ENCODE peak calls at places on chromosome 10, in five cellular contexts. I is fibroblast of villous mesenchyme, O is astrocyte of the spinal cord, K is foreskin fibroblast, P is AG04450. Y is an unnamed sample.

GRCh38 chr10:100669616-100670015 is 75.8 kb upstream of the PAX2 start:
- DNase-seq in P (no peak), O (no peak), K (no peak), I (no peak), Y (no peak)

GRCh38 chr10:100683004-100683403 is 62.4 kb upstream of the PAX2 start:
- DNase-seq in K (no peak), I (no peak), P (no peak), O (no peak), Y (no peak)

GRCh38 chr10:63323930-63324854 is 141.6 kb downstream of the JMJD1C start:
- DNase-seq in P (no peak), K (no peak), O (no peak), I (no peak), Y (no peak)

GRCh38 chr10:128751284-128751683 is 625.1 kb upstream of the MKI67 start:
- DNase-seq in P (no peak), O (no peak), K (no peak), I (no peak), Y (no peak)

GRCh38 chr10:17735166-17735941 is 16.6 kb upstream of the TMEM236 start:
- DNase-seq in P (no peak), O (no peak), I (no peak), K (no peak), Y (no peak)

GRCh38 chr10:49008505-49009202 is 69.0 kb upstream of the LRRC18 start:
- DNase-seq in O (no peak), K (no peak), I (peak; percentile 12), P (no peak), Y (no peak)

GRCh38 chr10:44759122-44759521 is 152.0 kb upstream of the TMEM72 start:
- DNase-seq in O (no peak), K (no peak), I (no peak), P (no peak), Y (no peak)

GRCh38 chr10:3785251-3785848 is 341 bp upstream of the KLF6 start:
- DNase-seq in O (peak; percentile 99), K (peak; percentile 98), P (peak; percentile 95), I (peak; percentile 98), Y (peak; percentile 96)

GRCh38 chr10:63414481-63415260 is 51.1 kb downstream of the JMJD1C start:
- DNase-seq in P (peak; percentile 43), I (peak; percentile 25), O (peak; percentile 47), K (peak; percentile 51), Y (peak; percentile 29)

GRCh38 chr10:112804036-112804435 is 146.0 kb upstream of the TCF7L2 start:
- DNase-seq in O (no peak), I (no peak), K (no peak), P (no peak), Y (no peak)

GRCh38 chr10:28082885-28083284 is 84.0 kb upstream of the ODAD2 start:
- DNase-seq in I (no peak), P (no peak), K (no peak), O (no peak), Y (no peak)

GRCh38 chr10:3656214-3656613 is 128.8 kb downstream of the KLF6 start:
- DNase-seq in P (no peak), K (no peak), I (no peak), O (no peak), Y (no peak)

GRCh38 chr10:6348091-6348862 is 145.5 kb downstream of the PFKFB3 start:
- DNase-seq in I (peak; percentile 17), O (peak; percentile 33), P (no peak), K (peak; percentile 16), Y (peak; percentile 74)

GRCh38 chr10:69303632-69304035 is 25.3 kb downstream of the HK1 start:
- DNase-seq in I (no peak), O (no peak), K (peak; percentile 39), P (no peak), Y (no peak)

GRCh38 chr10:24115403-24115802 is 93.5 kb upstream of the KIAA1217 start:
- DNase-seq in I (no peak), K (no peak), O (no peak), P (no peak), Y (no peak)

GRCh38 chr10:132443998-132444876 is 47.2 kb downstream of the PWWP2B start:
- DNase-seq in P (no peak), K (no peak), O (no peak), I (no peak), Y (no peak)

GRCh38 chr10:73234695-73235094 is 12.4 kb downstream of the DNAJC9 start:
- DNase-seq in I (no peak), O (no peak), K (no peak), P (no peak), Y (no peak)

GRCh38 chr10:61970182-61971015 is 68.9 kb downstream of the ARID5B start:
- DNase-seq in O (peak; percentile 37), P (no peak), I (peak; percentile 63), K (no peak), Y (peak; percentile 52)

GRCh38 chr10:78527296-78527695 is 493.6 kb downstream of the RPS24 start:
- DNase-seq in P (no peak), K (no peak), O (no peak), I (no peak), Y (no peak)

GRCh38 chr10:70337201-70337651 is 45.2 kb downstream of the LRRC20 start:
- DNase-seq in O (peak; percentile 70), I (peak; percentile 36), K (peak; percentile 68), P (no peak), Y (peak; percentile 34)

GRCh38 chr10:24307696-24308476 is 98.9 kb downstream of the KIAA1217 start:
- DNase-seq in P (no peak), O (no peak), K (no peak), I (no peak), Y (peak; percentile 6)

GRCh38 chr10:13162013-13162364 is 631 bp downstream of the MCM10 start:
- DNase-seq in K (no peak), P (no peak), I (no peak), O (peak; percentile 3), Y (no peak)

GRCh38 chr10:86263209-86263608 is 103.4 kb downstream of the GRID1 start:
- DNase-seq in P (no peak), O (no peak), I (no peak), K (no peak), Y (no peak)

GRCh38 chr10:75108684-75109458 is 2.6 kb upstream of the SAMD8 start:
- DNase-seq in K (no peak), I (no peak), O (no peak), P (no peak), Y (peak; percentile 9)

GRCh38 chr10:75109459-75109778 is 2.0 kb upstream of the SAMD8 start:
- DNase-seq in K (no peak), P (no peak), I (no peak), O (no peak), Y (no peak)

GRCh38 chr10:75110006-75110632 is 1.3 kb upstream of the SAMD8 start:
- DNase-seq in P (no peak), K (no peak), I (no peak), O (no peak), Y (no peak)

GRCh38 chr10:75111906-75112703 is 649 bp downstream of the SAMD8 start:
- DNase-seq in I (peak; percentile 59), P (peak; percentile 15), O (peak; percentile 60), K (peak; percentile 30), Y (peak; percentile 51)

DNA sequence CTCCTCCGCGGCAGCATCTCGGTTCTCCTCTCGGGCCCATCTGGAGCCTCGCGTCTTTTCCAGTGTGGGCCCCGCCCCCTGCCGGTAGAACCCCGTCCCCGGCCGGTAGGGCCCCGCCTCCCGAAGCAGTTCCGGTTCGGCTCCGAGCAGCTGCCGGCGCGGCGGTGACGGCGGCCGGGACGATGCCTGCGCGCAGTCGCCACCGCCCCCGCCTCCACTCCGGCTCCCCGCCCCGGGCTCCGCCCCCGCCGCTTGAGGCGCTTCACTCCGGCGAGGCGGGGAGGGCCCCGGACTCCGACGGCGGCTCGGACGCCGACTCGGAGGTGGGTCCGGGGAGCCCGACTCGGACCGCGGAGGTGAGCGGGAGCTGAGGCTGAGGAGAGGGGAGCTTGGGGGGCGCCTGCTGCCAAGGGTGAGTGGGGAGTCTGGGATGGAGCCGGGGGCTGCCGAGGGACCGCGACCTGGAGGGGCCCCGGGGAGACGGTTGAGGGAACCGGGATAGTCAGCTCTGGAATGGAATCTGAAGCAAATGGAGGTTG is at the start of gene SAMD8:
- DNase-seq in I (peak; percentile 96), K (peak; percentile 94), O (peak; percentile 97), P (peak; percentile 92), Y (peak; percentile 95)
- TF ChIP-seq CTCF in I (peak; percentile 8), K (no peak), O (no peak), P (no peak), Y (no peak)

GRCh38 chr10:89836840-89837172 is 135.4 kb downstream of the KIF20B start:
- DNase-seq in P (no peak), I (no peak), O (no peak), K (no peak), Y (no peak)

GRCh38 chr10:89838002-89838615 is 136.7 kb downstream of the KIF20B start:
- DNase-seq in K (no peak), O (no peak), I (no peak), P (no peak), Y (no peak)

DNA sequence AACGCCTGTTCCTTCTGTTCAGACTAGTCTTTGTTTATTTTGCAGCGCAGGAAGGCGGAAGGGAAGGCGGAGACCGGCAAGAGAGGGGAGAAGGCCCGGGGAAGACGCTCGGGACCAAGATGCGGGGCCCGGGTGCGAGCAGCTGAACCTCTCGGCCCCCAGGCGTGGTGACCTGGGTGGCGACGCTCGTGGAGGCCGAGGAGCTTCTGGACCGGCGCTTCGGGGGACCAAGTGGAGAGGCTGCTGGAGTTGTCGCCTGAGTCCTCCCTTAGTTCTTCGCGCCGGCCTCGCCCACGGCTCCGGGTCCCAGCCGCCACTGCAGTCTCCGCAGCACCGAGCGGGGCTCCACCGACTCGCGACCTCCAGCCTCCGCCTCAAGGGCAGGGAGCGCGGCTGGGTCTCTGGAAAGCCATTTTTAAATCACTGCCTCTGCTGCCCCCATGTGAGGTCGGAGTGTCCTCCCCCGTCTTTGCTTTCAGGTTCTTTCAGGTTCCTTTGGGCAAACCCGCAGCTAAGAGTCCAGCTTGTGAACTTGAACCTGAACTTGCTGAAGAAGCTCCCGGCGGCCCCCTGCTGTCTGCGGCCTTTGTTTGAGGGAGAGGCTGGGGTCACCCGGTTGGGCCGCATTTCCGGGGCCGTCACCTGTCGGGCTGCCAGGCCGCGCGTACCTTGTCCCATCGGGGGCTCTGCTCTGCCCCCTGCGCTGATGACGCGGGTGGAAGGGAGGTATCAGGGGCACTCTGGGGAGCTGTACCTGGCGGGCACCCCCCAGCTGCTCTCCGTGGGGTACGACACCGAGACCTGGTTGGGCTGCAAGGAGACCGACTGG is 136.0 kb downstream of the KIF20B start:
- DNase-seq in I (peak; percentile 37), P (no peak), O (peak; percentile 24), K (no peak), Y (peak; percentile 18)
- H3K4me3 ChIP-seq in I (peak overlapping the region; percentile 63), P (peak overlapping the region; percentile 63), O (peak overlapping the region; percentile 43), K (peak overlapping the region; percentile 37), Y (peak overlapping the region; percentile 61)

DNA sequence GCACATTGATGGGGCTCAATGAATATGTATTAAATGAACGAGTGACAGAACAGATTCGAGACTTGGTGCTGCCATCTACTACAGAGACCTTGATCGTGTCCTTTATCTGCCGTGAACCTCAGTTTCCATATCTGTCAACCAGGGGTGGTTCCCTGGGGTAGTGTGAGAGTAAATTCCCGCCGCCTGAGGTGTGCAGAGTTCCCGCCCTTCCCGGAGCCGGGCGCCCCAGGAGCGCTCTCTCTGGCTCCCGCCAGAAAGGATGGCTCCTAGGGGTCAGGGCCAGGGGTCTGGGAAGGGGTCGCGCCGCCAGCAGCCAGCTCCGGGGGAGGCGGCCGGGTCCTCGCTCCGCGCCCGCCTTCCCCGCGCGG is 333 bp upstream of the PLCE1 start:
- DNase-seq in P (no peak), K (no peak), O (no peak), I (no peak), Y (no peak)
- TF ChIP-seq CTCF in P (no peak), K (no peak), O (no peak), I (no peak), Y (no peak)

DNA sequence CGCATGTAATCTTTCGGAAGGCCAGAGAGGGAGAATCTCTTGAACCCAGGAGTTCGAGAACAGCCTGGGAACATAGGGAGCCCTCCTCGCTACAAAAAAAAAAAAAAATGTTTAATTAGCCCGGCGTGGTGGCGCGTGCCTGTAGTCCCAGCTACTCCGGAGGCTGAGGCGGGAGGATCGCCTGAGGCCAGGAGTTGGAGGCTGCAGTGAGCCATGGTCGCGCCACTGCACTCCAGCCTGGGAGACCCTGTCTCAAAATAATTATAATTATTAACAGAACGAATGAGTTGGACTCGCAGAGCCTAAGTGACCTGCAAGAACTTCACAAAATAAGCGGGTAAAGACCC is 792 bp downstream of the PCGF6 start:
- DNase-seq in K (no peak), P (no peak), O (no peak), I (no peak), Y (no peak)
- H3K4me3 ChIP-seq in K (peak overlapping the region; percentile 83), P (peak overlapping the region; percentile 72), O (peak overlapping the region; percentile 74), I (peak overlapping the region; percentile 76), Y (peak overlapping the region; percentile 74)

Y was measured in AG10803.